ENCODE peak calls at places on chromosomes 4 and X, in six cellular contexts. J is IMR-90; S is breast epithelium; I is CD8-positive, alpha-beta memory T cell; N is right lobe of liver; C is left lung. X is an unnamed sample.

GRCh38 chr4:5908836-5909235 is 15.9 kb upstream of the CRMP1 start:
- DNase-seq in N (no peak), I (no peak), C (no peak), S (no peak), J (no peak), X (no peak)

GRCh38 chr4:156771171-156771837 is 200.3 kb downstream of the PDGFC start:
- DNase-seq in I (no peak), S (peak; percentile 75), C (no peak), J (peak; percentile 69), N (no peak), X (no peak)

GRCh38 chrX:81857192-81857591 is 655.3 kb downstream of the SH3BGRL start:
- DNase-seq in J (no peak), I (no peak), S (no peak), N (no peak), C (no peak), X (no peak)

GRCh38 chr4:36551697-36552214 is 270.3 kb downstream of the DTHD1 start:
- DNase-seq in I (peak; percentile 21), S (no peak), C (no peak), N (no peak), J (no peak), X (no peak)

GRCh38 chr4:52358855-52359254 is 300.2 kb downstream of the USP46 start:
- DNase-seq in N (no peak), S (no peak), J (no peak), C (no peak), I (no peak), X (no peak)

GRCh38 chrX:265502-265901 is 15.7 kb upstream of the PLCXD1 start:
- DNase-seq in C (peak; percentile 31), I (no peak), J (no peak), S (no peak), N (peak; percentile 25), X (no peak)

GRCh38 chr4:24413311-24413784 is 171.0 kb downstream of the DHX15 start:
- DNase-seq in C (no peak), S (no peak), N (no peak), I (no peak), J (no peak), X (no peak)

GRCh38 chrX:104510801-104511200 is 55.2 kb upstream of the IL1RAPL2 start:
- DNase-seq in N (no peak), I (no peak), J (no peak), C (no peak), S (no peak), X (no peak)

GRCh38 chr4:138561276-138561880 is 319.2 kb upstream of the SLC7A11 start:
- DNase-seq in C (peak; percentile 67), I (no peak), S (no peak), J (no peak), N (no peak), X (no peak)

GRCh38 chrX:39577976-39578962 is 519.5 kb downstream of the BCOR start:
- DNase-seq in N (no peak), I (peak; percentile 14), C (no peak), J (no peak), S (no peak), X (peak; percentile 80)

GRCh38 chr4:55437356-55437796 is 41.6 kb downstream of the TMEM165 start:
- DNase-seq in N (no peak), C (no peak), S (no peak), J (peak; percentile 75), I (no peak), X (no peak)

GRCh38 chrX:84188320-84188834 is 378 bp upstream of the RPS6KA6 start:
- DNase-seq in C (peak; percentile 71), J (peak; percentile 64), S (peak; percentile 35), N (peak; percentile 55), I (no peak), X (peak; percentile 64)

DNA sequence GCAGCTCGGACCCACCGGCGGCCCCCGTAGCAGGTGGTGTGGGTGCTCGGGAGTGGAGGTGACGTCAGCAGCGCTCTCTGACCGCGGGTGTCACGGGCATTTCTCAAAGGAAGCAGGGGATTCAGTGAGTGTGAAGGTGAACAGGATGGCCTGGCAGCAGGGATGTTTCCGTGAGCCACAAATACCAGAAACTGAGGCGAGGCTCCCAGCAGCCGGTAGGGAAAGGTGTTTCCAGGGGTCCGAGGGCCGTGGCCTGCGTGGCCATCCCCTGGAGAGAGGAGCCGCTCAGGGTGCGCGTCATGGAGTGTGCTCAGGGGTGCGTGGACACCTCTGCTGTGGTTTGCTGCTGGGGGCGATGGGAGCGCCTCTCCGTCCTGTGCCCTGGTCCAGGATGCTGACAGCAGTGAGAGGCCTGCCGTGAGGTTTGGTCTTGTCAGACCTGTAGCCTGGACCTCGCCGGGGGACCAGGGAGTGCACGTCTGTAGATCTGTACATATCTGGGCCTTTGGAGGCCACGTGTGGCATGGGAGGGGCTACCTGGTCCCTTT is 10.2 kb upstream of the HGFAC start:
- DNase-seq in I (no peak), C (peak; percentile 67), N (no peak), J (no peak), S (no peak), X (no peak)
- H3K4me1 ChIP-seq in I (no peaks in the 10 kb centered on the region), C (peaks cover under 1% of the 10 kb centered on the region), N (no peaks in the 10 kb centered on the region), J (peaks cover 1% of the 10 kb centered on the region), S (no peaks in the 10 kb centered on the region), X (no peaks in the 10 kb centered on the region)

DNA sequence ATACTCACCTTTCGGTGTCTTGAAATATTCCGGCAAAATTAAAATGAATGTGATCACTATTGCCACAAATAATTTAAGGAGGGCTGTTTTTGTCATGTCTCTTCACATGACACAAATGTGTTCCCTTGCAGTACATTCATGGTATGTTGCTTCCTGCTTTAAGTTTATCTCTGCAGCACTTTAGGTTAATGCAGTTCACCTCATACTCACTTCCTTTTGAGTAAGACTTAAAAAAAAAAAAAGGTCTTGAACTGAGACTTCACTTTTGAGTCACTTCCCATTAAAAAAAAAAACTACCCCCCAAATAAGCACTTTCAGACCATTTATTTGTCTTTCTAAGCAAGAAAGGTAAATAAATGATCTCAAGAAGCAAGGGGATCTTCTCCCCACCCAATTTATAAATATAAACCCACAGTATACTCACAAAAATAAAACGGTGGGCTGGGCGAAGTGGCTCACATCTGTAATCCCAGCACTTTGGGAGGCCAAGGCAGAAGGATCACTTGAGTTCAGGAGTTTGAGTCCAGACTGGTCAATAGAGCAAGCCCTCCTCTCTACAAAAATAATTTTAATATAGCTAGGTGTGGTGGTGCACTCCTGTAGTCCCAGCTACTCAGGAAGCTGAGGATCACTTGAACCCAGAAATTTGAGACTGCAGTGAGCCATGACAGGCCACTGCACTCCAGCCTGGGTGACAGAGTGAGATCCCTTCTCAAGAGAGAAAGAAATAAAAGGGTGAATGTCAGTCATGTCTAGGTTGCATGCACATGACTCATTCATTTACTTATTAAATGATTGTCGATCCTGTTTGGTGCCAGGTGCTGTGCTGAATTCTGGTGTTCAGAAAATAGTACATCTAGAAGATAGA is at the start of gene TMEM156:
- DNase-seq in C (no peak), S (no peak), J (peak; percentile 80), N (no peak), I (peak; percentile 69), X (no peak)
- H3K4me1 ChIP-seq in C (peaks cover 26% of the 10 kb centered on the region), S (no peaks in the 10 kb centered on the region), J (peaks cover 20% of the 10 kb centered on the region), N (no peaks in the 10 kb centered on the region), I (peaks cover 39% of the 10 kb centered on the region), X (no peaks in the 10 kb centered on the region)

GRCh38 chr4:184450045-184450444 is 24.3 kb downstream of the IRF2 start:
- DNase-seq in I (no peak), C (no peak), S (no peak), N (no peak), J (peak; percentile 87), X (no peak)

GRCh38 chr4:184448828-184449227 is 25.5 kb downstream of the IRF2 start:
- DNase-seq in N (peak; percentile 70), I (no peak), C (no peak), S (peak; percentile 35), J (peak; percentile 70), X (no peak)

GRCh38 chr4:184446132-184446531 is 28.2 kb downstream of the IRF2 start:
- DNase-seq in S (no peak), J (no peak), C (no peak), N (no peak), I (no peak), X (no peak)

GRCh38 chr4:184444953-184445309 is 29.4 kb downstream of the IRF2 start:
- DNase-seq in J (no peak), I (peak; percentile 15), N (no peak), C (peak; percentile 76), S (no peak), X (peak; percentile 68)

GRCh38 chr4:184447664-184448063 is 26.7 kb downstream of the IRF2 start:
- DNase-seq in S (no peak), C (no peak), J (no peak), I (no peak), N (no peak), X (no peak)
- H3K4me1 ChIP-seq in S (peaks cover 6% of the 10 kb centered on the region), C (peaks cover 95% of the 10 kb centered on the region), J (peaks cover 16% of the 10 kb centered on the region), I (peaks cover 81% of the 10 kb centered on the region), N (no peaks in the 10 kb centered on the region), X (no peaks in the 10 kb centered on the region)

DNA sequence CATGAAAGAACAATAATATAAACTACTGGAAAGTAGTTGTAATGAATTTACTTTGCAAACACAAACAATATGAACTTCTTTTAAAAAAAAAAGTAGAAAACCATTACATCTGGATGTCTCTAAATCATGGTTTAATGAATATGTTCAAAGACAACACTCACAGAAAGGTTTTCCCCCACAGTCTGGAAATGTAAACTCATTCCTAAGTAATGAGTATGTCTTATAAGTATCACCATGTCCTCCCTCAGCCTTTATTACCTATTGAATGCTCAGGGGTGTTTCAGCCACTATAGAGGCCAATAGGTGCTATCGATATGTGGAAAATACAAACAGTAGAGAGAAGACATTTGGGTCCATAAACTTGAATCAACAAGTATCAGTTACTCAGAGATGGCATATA is 186.7 kb downstream of the PALLD start:
- DNase-seq in S (no peak), C (no peak), I (no peak), N (no peak), J (peak; percentile 79), X (no peak)
- H3K4me1 ChIP-seq in S (no peaks in the 10 kb centered on the region), C (no peaks in the 10 kb centered on the region), I (no peaks in the 10 kb centered on the region), N (no peaks in the 10 kb centered on the region), J (peaks cover 6% of the 10 kb centered on the region), X (no peaks in the 10 kb centered on the region)

GRCh38 chr4:100286601-100287000 is 96.3 kb upstream of the DDIT4L start:
- DNase-seq in S (no peak), C (no peak), N (no peak), J (no peak), I (no peak), X (no peak)
- H3K4me1 ChIP-seq in S (no peaks in the 10 kb centered on the region), C (no peaks in the 10 kb centered on the region), N (no peaks in the 10 kb centered on the region), J (peaks cover 9% of the 10 kb centered on the region), I (no peaks in the 10 kb centered on the region), X (no peaks in the 10 kb centered on the region)

GRCh38 chrX:67159437-67159836 is 384.4 kb upstream of the AR start:
- DNase-seq in N (no peak), S (no peak), I (no peak), C (no peak), J (no peak), X (no peak)
- H3K4me1 ChIP-seq in N (no peaks in the 10 kb centered on the region), S (no peaks in the 10 kb centered on the region), I (no peaks in the 10 kb centered on the region), C (no peaks in the 10 kb centered on the region), J (no peaks in the 10 kb centered on the region), X (no peaks in the 10 kb centered on the region)

DNA sequence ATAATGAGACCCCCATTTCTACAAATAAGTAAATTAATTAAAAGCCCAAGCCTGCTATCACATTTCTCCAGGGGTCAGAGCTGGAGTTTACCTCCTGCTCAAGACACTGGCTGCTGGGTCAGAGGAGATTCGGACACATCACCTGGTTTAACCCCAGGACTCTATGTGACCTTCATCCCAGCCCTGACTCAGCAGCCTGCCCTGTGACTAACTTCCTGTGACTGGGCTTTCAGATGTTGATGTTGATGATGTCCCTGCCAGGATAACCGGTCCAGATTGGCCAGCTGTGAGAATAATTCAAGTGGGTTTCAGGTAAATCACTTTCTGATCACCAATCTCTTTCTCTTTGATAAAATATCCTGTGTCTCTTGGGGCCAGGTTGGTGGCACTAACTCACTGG is 102.4 kb upstream of the MAML3 start:
- DNase-seq in J (peak; percentile 77), I (no peak), N (no peak), C (no peak), S (no peak), X (no peak)
- H3K4me1 ChIP-seq in J (peaks cover 24% of the 10 kb centered on the region), I (no peaks in the 10 kb centered on the region), N (no peaks in the 10 kb centered on the region), C (peaks cover 24% of the 10 kb centered on the region), S (peaks cover 4% of the 10 kb centered on the region), X (peaks cover 2% of the 10 kb centered on the region)